ENCODE peak calls at places on chromosomes 7 and 10, in eight cellular contexts. W is mucosa of descending colon, S is GM13977, H is choroid plexus epithelial cell, T is BE2C, Q is body of pancreas, R is hepatocyte, G is H9. N is an unnamed sample.

GRCh38 chr7:1662101-1662500 is 8.0 kb upstream of the ELFN1 start:
- DNase-seq in W (peak; percentile 9), S (no peak), H (no peak), T (no peak), Q (no peak), R (no peak), G (peak; percentile 26), N (no peak)

GRCh38 chr7:84985073-84985784 is 201.6 kb downstream of the SEMA3D start:
- DNase-seq in W (no peak), S (no peak), H (peak; percentile 60), T (no peak), Q (no peak), R (no peak), G (no peak), N (no peak)

GRCh38 chr10:79273603-79274002 is 73.7 kb upstream of the PPIF start:
- DNase-seq in W (peak; percentile 39), S (no peak), H (no peak), T (no peak), Q (no peak), R (no peak), G (no peak), N (no peak)

GRCh38 chr10:2212196-2212719 is 474.9 kb upstream of the ADARB2 start:
- DNase-seq in W (no peak), S (no peak), H (no peak), T (no peak), Q (no peak), R (no peak), G (no peak), N (no peak)

GRCh38 chr7:94357076-94357475 is 37.6 kb upstream of the COL1A2 start:
- DNase-seq in W (no peak), S (no peak), H (peak; percentile 27), T (no peak), Q (no peak), R (no peak), G (no peak), N (no peak)

GRCh38 chr10:104028146-104028545 is 57.5 kb downstream of the COL17A1 start:
- DNase-seq in W (no peak), S (no peak), H (peak; percentile 69), T (no peak), Q (no peak), R (peak; percentile 45), G (peak; percentile 60), N (no peak)

GRCh38 chr10:91389636-91390512 is 20.3 kb upstream of the HECTD2 start:
- DNase-seq in W (no peak), S (peak; percentile 41), H (peak; percentile 82), T (no peak), Q (no peak), R (peak; percentile 86), G (no peak), N (no peak)

GRCh38 chr7:124779194-124779593 is 13.6 kb upstream of the GPR37 start:
- DNase-seq in W (no peak), S (no peak), H (peak; percentile 38), T (no peak), Q (no peak), R (no peak), G (no peak), N (no peak)

GRCh38 chr10:74419491-74420466 is 268.8 kb downstream of the ADK start:
- DNase-seq in W (no peak), S (peak; percentile 21), H (peak; percentile 53), T (peak; percentile 32), Q (no peak), R (no peak), G (no peak), N (no peak)

GRCh38 chr10:48748573-48748972 is 63.9 kb downstream of the WDFY4 start:
- DNase-seq in W (no peak), S (no peak), H (no peak), T (no peak), Q (no peak), R (no peak), G (no peak), N (no peak)

GRCh38 chr7:94338921-94339371 is 55.7 kb upstream of the COL1A2 start:
- DNase-seq in W (no peak), S (no peak), H (peak; percentile 47), T (no peak), Q (no peak), R (no peak), G (no peak), N (no peak)

DNA sequence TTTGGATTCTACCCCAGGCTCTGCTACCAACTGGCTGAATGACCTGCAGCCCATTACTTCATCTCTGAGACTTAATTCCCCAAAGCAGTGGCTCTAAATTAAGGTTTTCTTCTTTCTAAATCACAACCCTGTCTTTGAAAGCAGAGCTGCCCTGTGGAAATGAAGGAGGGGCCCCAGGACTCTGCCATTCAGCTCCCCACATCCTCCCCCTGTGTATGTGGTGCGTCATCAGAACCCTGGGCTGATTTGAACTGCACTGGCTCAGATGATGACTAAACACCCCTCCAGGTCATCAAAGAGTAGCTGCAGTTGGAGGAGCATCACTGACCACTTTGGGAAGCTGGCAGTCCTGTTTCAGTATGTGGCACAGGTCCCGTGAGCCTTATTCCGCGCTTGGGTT is 46.6 kb downstream of the BPGM start:
- DNase-seq in W (no peak), S (no peak), H (peak; percentile 88), T (no peak), Q (no peak), R (peak; percentile 32), G (no peak), N (no peak)
- TF ChIP-seq CTCF in W (no peak), S (no peak), H (no peak), T (no peak), Q (no peak), R (no peak), G (no peak), N (no peak)

GRCh38 chr7:33186187-33186586 is 56.8 kb downstream of the BBS9 start:
- DNase-seq in W (no peak), S (no peak), H (peak; percentile 83), T (no peak), Q (no peak), R (no peak), G (peak; percentile 34), N (no peak)

GRCh38 chr7:33183504-33183903 is 54.1 kb downstream of the BBS9 start:
- DNase-seq in W (no peak), S (no peak), H (no peak), T (no peak), Q (no peak), R (no peak), G (no peak), N (no peak)

GRCh38 chr7:33190688-33191304 is 61.4 kb downstream of the BBS9 start:
- DNase-seq in W (no peak), S (no peak), H (no peak), T (no peak), Q (no peak), R (no peak), G (no peak), N (no peak)

GRCh38 chr7:33191326-33191725 is 62.0 kb downstream of the BBS9 start:
- DNase-seq in W (no peak), S (peak; percentile 29), H (no peak), T (no peak), Q (no peak), R (peak; percentile 25), G (peak; percentile 39), N (no peak)

GRCh38 chr7:33185786-33186185 is 56.4 kb downstream of the BBS9 start:
- DNase-seq in W (no peak), S (peak; percentile 50), H (peak; percentile 80), T (no peak), Q (no peak), R (peak; percentile 56), G (no peak), N (no peak)
- TF ChIP-seq CTCF in W (no peak), S (peak; percentile 70), H (peak; percentile 74), T (peak; percentile 78), Q (peak; percentile 46), R (peak; percentile 77), G (peak; percentile 88), N (peak; percentile 78)

DNA sequence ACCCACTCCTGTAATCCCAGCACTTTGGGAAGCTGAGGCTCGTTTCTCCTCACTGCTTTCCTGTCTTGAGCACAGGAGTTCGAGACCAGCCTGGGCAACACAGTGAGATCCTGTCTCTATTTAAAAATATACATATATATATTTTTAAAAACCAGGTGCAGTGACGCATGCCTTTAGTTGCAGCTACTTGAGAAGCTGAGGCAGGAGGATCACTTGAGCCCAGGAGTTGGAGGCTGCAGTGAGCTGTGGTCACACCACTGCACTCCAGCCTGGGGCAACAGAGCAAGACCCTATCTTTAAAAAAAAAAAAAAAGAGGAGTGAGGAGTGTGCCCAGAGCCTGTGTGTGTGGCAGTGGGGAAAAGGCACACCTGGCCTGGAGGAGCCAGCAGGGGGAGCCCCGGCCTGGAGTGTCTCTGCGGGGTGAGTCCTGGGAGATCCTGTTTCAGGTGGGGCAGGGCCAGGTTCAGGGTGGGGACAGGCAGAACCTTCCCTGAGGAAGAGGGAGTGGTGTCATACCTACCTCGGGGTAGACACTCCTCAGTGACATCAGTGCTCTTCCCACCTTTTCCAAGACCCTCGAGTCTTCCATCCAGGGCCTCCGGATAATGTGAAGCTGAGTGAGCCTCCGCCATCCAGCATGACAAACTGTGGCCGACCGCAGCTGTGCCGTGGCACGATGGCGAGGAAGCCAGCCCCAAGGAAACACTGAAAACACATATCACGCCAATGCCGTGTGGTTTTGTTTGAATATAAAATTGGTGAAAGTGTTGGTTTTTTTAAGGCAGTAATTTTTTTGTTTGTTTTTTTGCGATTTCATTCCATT is 9.0 kb upstream of the ARPC1B start:
- DNase-seq in W (peak; percentile 81), S (peak; percentile 63), H (no peak), T (peak; percentile 55), Q (peak; percentile 67), R (peak; percentile 48), G (peak; percentile 80), N (no peak)
- TF ChIP-seq CTCF in W (peak; percentile 60), S (peak; percentile 71), H (peak; percentile 71), T (peak; percentile 60), Q (peak; percentile 62), R (peak; percentile 44), G (peak; percentile 72), N (peak; percentile 56)

GRCh38 chr10:114703377-114704125 is 45.5 kb upstream of the ABLIM1 start:
- DNase-seq in W (no peak), S (peak; percentile 23), H (peak; percentile 49), T (peak; percentile 35), Q (no peak), R (peak; percentile 45), G (no peak), N (no peak)
- TF ChIP-seq CTCF in W (no peak), S (peak; percentile 49), H (peak; percentile 76), T (peak; percentile 85), Q (peak; percentile 63), R (peak; percentile 58), G (peak; percentile 89), N (peak; percentile 68)

DNA sequence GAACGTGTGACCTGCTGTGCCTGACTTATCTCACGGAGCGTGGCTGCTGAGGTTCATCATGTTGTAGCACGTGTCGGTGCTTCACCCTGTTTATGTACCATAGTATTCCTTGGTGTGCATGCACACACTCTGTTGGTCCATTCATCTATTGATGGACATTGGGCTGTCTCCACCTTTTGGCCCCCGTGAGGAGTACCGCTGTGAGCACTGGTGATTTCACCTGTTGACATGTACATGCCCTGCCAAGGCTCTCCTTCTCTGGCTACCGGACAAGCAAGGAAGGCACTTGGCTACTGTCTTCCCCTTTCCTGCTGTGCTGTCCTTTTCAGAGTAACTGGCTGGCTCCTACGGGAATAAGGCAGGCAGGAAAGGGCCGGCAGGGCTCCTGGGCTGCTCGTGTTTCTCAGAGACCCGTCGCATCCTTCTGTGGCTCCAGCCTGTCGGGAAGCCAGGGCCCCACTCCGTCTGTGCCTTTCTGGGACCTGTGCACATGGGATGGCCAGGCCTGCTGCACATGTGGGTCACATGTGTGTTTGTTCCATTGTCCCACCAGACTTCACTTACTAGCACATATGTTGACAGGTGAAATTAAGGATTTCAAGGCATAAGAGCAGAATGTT is 17.8 kb upstream of the TBRG4 start:
- DNase-seq in W (no peak), S (no peak), H (peak; percentile 34), T (no peak), Q (no peak), R (no peak), G (no peak), N (no peak)
- TF ChIP-seq CTCF in W (no peak), S (no peak), H (no peak), T (no peak), Q (no peak), R (no peak), G (no peak), N (no peak)

GRCh38 chr7:31443457-31443856 is 70.4 kb upstream of the ITPRID1 start:
- DNase-seq in W (no peak), S (peak; percentile 31), H (peak; percentile 42), T (no peak), Q (no peak), R (peak; percentile 73), G (peak; percentile 42), N (no peak)
- TF ChIP-seq CTCF in W (peak; percentile 67), S (peak; percentile 77), H (peak; percentile 61), T (peak; percentile 90), Q (peak; percentile 73), R (peak; percentile 81), G (peak; percentile 88), N (peak; percentile 90)

N was measured in progenitor cell of endocrine pancreas.